ENCODE peak calls at places on chromosomes 1 and 21, in seven cellular contexts. One of them, this sample, is unnamed. For H3K27me3, the result is how much of the 10 kb centered on the place peaks cover.

GRCh38 chr1:227944931-227945890 is 2.5 kb downstream of the WNT9A start:
- DNase-seq in tibial nerve: no peak
- DNase-seq in IMR-90: no peak
- DNase-seq in uterus: peak
- DNase-seq in sigmoid colon: peak
- DNase-seq in stomach: peak
- DNase-seq in gastrocnemius medialis: peak
- DNase-seq in this sample: no peak

GRCh38 chr21:40331182-40331581 is 463.9 kb downstream of the PCP4 start:
- DNase-seq in tibial nerve: no peak
- DNase-seq in IMR-90: no peak
- DNase-seq in uterus: no peak
- DNase-seq in sigmoid colon: no peak
- DNase-seq in stomach: no peak
- DNase-seq in gastrocnemius medialis: no peak
- DNase-seq in this sample: no peak

GRCh38 chr21:39006653-39007417 is 176.4 kb downstream of the PSMG1 start:
- DNase-seq in tibial nerve: peak
- DNase-seq in IMR-90: no peak
- DNase-seq in uterus: peak
- DNase-seq in sigmoid colon: no peak
- DNase-seq in stomach: peak
- DNase-seq in gastrocnemius medialis: peak
- DNase-seq in this sample: no peak

GRCh38 chr1:41474490-41475271 is 9.8 kb downstream of the EDN2 start:
- DNase-seq in tibial nerve: no peak
- DNase-seq in IMR-90: no peak
- DNase-seq in uterus: peak
- DNase-seq in sigmoid colon: peak
- DNase-seq in stomach: no peak
- DNase-seq in gastrocnemius medialis: no peak
- DNase-seq in this sample: no peak

GRCh38 chr1:58395355-58395754 is 151.2 kb downstream of the OMA1 start:
- DNase-seq in tibial nerve: no peak
- DNase-seq in IMR-90: peak
- DNase-seq in uterus: no peak
- DNase-seq in sigmoid colon: no peak
- DNase-seq in stomach: no peak
- DNase-seq in gastrocnemius medialis: no peak
- DNase-seq in this sample: no peak

GRCh38 chr1:29829448-29830344 is 593.4 kb downstream of the PTPRU start:
- DNase-seq in tibial nerve: no peak
- DNase-seq in IMR-90: no peak
- DNase-seq in uterus: no peak
- DNase-seq in sigmoid colon: no peak
- DNase-seq in stomach: peak
- DNase-seq in gastrocnemius medialis: no peak
- DNase-seq in this sample: no peak

GRCh38 chr1:15064217-15064929 is 89.2 kb upstream of the TMEM51 start:
- DNase-seq in tibial nerve: no peak
- DNase-seq in IMR-90: no peak
- DNase-seq in uterus: no peak
- DNase-seq in sigmoid colon: no peak
- DNase-seq in stomach: no peak
- DNase-seq in gastrocnemius medialis: no peak
- DNase-seq in this sample: no peak

GRCh38 chr1:37294514-37294913 is 179.9 kb upstream of the ZC3H12A start:
- DNase-seq in tibial nerve: no peak
- DNase-seq in IMR-90: no peak
- DNase-seq in uterus: no peak
- DNase-seq in sigmoid colon: no peak
- DNase-seq in stomach: no peak
- DNase-seq in gastrocnemius medialis: no peak
- DNase-seq in this sample: no peak

GRCh38 chr1:29083318-29084195 is 40.1 kb downstream of the TMEM200B start:
- DNase-seq in tibial nerve: no peak
- DNase-seq in IMR-90: no peak
- DNase-seq in uterus: no peak
- DNase-seq in sigmoid colon: no peak
- DNase-seq in stomach: no peak
- DNase-seq in gastrocnemius medialis: no peak
- DNase-seq in this sample: no peak

GRCh38 chr21:23475518-23476189 is 2131.6 kb downstream of the MRPL39 start:
- DNase-seq in tibial nerve: no peak
- DNase-seq in IMR-90: no peak
- DNase-seq in uterus: no peak
- DNase-seq in sigmoid colon: no peak
- DNase-seq in stomach: no peak
- DNase-seq in gastrocnemius medialis: no peak
- DNase-seq in this sample: no peak

GRCh38 chr1:110603058-110603457 is 3.1 kb downstream of the KCNA2 start:
- DNase-seq in tibial nerve: no peak
- DNase-seq in IMR-90: no peak
- DNase-seq in uterus: no peak
- DNase-seq in sigmoid colon: no peak
- DNase-seq in stomach: no peak
- DNase-seq in gastrocnemius medialis: no peak
- DNase-seq in this sample: no peak

GRCh38 chr21:42862774-42863503 is 16.4 kb downstream of the WDR4 start:
- DNase-seq in tibial nerve: no peak
- DNase-seq in IMR-90: no peak
- DNase-seq in uterus: no peak
- DNase-seq in sigmoid colon: no peak
- DNase-seq in stomach: peak
- DNase-seq in gastrocnemius medialis: no peak
- DNase-seq in this sample: no peak

GRCh38 chr1:181936269-181936668 is 125.2 kb downstream of the ZNF648 start:
- DNase-seq in tibial nerve: no peak
- DNase-seq in IMR-90: no peak
- DNase-seq in uterus: no peak
- DNase-seq in sigmoid colon: no peak
- DNase-seq in stomach: no peak
- DNase-seq in gastrocnemius medialis: no peak
- DNase-seq in this sample: no peak

GRCh38 chr21:46323227-46323709 is 402 bp downstream of the C21orf58 start:
- DNase-seq in tibial nerve: no peak
- DNase-seq in IMR-90: no peak
- DNase-seq in uterus: no peak
- DNase-seq in sigmoid colon: peak
- DNase-seq in stomach: no peak
- DNase-seq in gastrocnemius medialis: no peak
- DNase-seq in this sample: no peak

GRCh38 chr1:197778326-197778922 is 3.1 kb upstream of the DENND1B start:
- DNase-seq in tibial nerve: no peak
- DNase-seq in IMR-90: no peak
- DNase-seq in uterus: no peak
- DNase-seq in sigmoid colon: no peak
- DNase-seq in stomach: no peak
- DNase-seq in gastrocnemius medialis: no peak
- DNase-seq in this sample: no peak

GRCh38 chr1:197773856-197774255 is 1.4 kb downstream of the DENND1B start:
- DNase-seq in tibial nerve: no peak
- DNase-seq in IMR-90: no peak
- DNase-seq in uterus: no peak
- DNase-seq in sigmoid colon: no peak
- DNase-seq in stomach: no peak
- DNase-seq in gastrocnemius medialis: no peak
- DNase-seq in this sample: no peak

GRCh38 chr1:197774691-197775281 is 494 bp downstream of the DENND1B start:
- DNase-seq in tibial nerve: no peak
- DNase-seq in IMR-90: peak
- DNase-seq in uterus: peak
- DNase-seq in sigmoid colon: peak
- DNase-seq in stomach: peak
- DNase-seq in gastrocnemius medialis: no peak
- DNase-seq in this sample: no peak

GRCh38 chr1:197776348-197777082 is 1.2 kb upstream of the DENND1B start:
- DNase-seq in tibial nerve: no peak
- DNase-seq in IMR-90: peak
- DNase-seq in uterus: no peak
- DNase-seq in sigmoid colon: no peak
- DNase-seq in stomach: no peak
- DNase-seq in gastrocnemius medialis: no peak
- DNase-seq in this sample: no peak

DNA sequence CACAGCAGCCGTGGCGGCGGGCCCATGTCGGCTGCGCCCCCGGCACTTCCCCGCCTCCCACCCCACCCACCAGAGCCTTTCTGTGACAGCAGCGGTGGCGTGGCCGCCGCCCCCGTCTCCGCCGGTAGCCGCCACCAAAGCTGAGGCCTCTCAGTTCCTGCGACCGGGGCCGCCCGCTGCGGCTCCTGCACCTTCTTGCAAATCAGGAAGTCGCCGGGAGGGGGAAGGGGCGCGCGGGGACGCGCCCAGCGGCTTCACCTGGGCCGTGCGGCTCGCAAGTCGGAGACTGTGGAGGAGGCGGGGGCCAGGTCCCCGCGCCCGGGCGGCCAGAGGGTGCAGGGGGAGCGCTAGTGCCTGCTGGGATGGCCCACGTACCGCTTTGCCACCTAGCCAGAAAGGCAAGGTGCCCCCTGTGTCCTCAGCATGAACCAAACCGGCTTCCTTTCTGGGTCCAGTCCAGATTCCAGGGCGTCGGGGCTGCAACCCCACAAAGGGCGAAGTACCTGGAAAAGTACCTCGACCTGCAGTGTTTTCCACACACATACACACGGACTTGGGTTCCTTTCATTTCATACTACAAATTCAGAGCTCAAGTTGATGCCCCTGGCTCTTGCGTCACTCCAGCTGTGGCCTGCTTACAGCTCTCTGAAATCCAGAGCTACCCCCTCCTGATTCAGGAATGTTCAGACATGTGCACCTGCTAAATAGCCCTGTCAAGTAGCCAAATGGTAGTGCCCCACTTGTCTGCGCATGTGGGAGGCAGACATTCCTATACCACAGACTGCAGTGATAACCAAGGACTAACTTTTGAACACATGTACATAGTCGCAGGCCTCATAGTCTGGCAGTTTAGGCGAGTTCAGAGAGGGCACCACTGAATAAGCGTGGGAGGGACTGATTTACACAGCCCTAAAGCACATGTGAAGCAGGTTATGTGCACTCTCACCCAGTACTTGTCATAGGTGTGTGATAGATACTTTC is at the start of gene DENND1B:
- DNase-seq in tibial nerve: peak
- DNase-seq in IMR-90: peak
- DNase-seq in uterus: peak
- DNase-seq in sigmoid colon: peak
- DNase-seq in stomach: peak
- DNase-seq in gastrocnemius medialis: peak
- DNase-seq in this sample: peak
- TF ChIP-seq POLR2A in tibial nerve: no peak
- TF ChIP-seq POLR2A in IMR-90: no peak
- TF ChIP-seq POLR2A in uterus: peak
- TF ChIP-seq POLR2A in sigmoid colon: no peak
- TF ChIP-seq POLR2A in stomach: no peak
- TF ChIP-seq POLR2A in gastrocnemius medialis: no peak
- TF ChIP-seq POLR2A in this sample: peak

DNA sequence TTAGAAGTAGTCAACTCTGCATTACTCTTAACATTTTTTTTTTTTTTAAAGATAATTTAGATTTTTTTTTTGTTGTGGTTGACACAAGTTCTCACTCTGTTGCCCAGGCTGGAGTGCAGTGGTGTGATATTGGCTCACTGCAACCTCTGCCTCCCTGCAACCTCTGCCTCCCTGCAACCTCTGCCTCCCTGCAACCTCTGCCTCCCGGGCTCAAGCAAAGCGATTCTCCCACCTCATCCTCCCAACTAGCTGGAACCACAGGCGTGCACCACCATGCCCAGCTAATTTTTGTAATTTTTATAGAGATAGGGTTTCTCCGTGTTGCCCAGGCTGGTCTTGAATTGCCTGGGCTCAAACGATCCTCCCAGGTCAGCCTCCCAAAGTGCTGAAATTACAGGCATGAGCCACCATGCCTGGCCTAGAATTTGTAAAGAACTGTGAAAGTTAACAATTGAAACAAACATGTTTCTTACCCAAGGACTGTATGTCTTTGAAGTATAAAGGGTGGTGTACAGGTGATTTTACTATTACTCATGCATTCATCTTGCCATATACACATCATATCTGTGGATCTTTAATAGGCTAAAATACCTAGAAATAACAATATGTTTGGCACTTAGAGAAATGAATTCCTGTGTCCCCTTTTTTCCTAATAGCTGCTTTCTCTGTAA is 114.7 kb downstream of the ATP5PO start:
- DNase-seq in tibial nerve: no peak
- DNase-seq in IMR-90: no peak
- DNase-seq in uterus: no peak
- DNase-seq in sigmoid colon: no peak
- DNase-seq in stomach: no peak
- DNase-seq in gastrocnemius medialis: no peak
- DNase-seq in this sample: no peak
- H3K27me3 ChIP-seq in tibial nerve: under half
- H3K27me3 ChIP-seq in IMR-90: under half
- H3K27me3 ChIP-seq in uterus: under half
- H3K27me3 ChIP-seq in sigmoid colon: under half
- H3K27me3 ChIP-seq in stomach: under half
- H3K27me3 ChIP-seq in gastrocnemius medialis: under half
- H3K27me3 ChIP-seq in this sample: under half

GRCh38 chr1:207798847-207799246 is 47.0 kb downstream of the CD46 start:
- DNase-seq in tibial nerve: no peak
- DNase-seq in IMR-90: peak
- DNase-seq in uterus: no peak
- DNase-seq in sigmoid colon: no peak
- DNase-seq in stomach: no peak
- DNase-seq in gastrocnemius medialis: peak
- DNase-seq in this sample: no peak
- H3K27ac ChIP-seq in tibial nerve: peak
- H3K27ac ChIP-seq in IMR-90: no peak
- H3K27ac ChIP-seq in uterus: no peak
- H3K27ac ChIP-seq in sigmoid colon: peak
- H3K27ac ChIP-seq in stomach: peak
- H3K27ac ChIP-seq in gastrocnemius medialis: peak
- H3K27ac ChIP-seq in this sample: no peak

DNA sequence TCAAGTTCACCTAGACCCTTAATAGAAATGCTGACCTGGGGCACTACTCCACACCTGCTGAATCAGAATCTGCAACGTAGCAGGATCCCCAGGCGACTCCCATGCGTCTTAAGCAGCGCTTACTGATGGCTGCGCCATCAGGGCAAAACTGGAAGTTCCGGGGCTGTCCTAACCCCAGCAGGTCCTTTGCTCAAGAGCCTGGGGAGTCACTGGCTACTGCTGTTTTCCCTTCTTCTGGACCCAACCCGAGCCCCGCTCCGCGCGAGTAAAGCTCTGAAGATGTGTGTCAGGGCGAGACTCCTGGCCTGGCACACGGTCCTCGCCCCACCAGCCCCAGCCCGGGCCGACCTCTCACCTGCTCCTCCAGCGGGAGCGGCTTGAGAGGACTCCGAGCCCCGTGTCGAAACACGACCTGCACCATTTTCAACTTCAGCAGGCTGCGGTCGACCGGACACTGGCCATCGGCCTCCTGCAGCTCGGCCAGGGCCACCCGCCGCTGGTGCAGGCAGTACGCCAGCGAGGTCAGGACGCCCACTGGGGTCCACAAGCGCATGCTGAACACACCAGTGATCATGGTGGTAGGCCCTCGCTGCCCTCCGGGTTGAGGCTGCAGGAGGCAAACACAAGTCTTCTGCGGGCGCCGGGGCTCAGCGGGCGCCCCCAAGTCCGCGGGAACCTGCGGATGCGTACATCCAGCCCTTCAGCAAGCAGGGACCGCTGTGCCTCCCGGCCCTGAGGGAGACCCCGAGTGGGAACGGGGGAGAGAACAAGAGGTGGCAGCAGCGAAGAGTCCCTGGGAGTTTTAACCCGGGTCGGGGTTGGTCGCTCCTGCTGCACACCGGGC is 627 bp downstream of the ACP6 start:
- DNase-seq in tibial nerve: peak
- DNase-seq in IMR-90: peak
- DNase-seq in uterus: peak
- DNase-seq in sigmoid colon: peak
- DNase-seq in stomach: peak
- DNase-seq in gastrocnemius medialis: peak
- DNase-seq in this sample: no peak
- TF ChIP-seq POLR2A in tibial nerve: no peak
- TF ChIP-seq POLR2A in IMR-90: no peak
- TF ChIP-seq POLR2A in uterus: no peak
- TF ChIP-seq POLR2A in sigmoid colon: no peak
- TF ChIP-seq POLR2A in stomach: no peak
- TF ChIP-seq POLR2A in gastrocnemius medialis: no peak
- TF ChIP-seq POLR2A in this sample: no peak

This sample was measured in esophagus squamous epithelium.